ENCODE peak calls at places on chromosome 11, in ten cellular contexts. H is DND-41, T is fibroblast of lung, Z is HCT116, N is GM23338, W is OCI-LY7, L is IMR-90, F is SK-N-SH, D is osteoblast, R is GM23248. Q is an unnamed sample. For H3K4me1, the result is how much of the 10 kb centered on the place peaks cover.

GRCh38 chr11:2509481-2510001 is 64.7 kb downstream of the KCNQ1 start:
- DNase-seq in R (no peak), W (no peak), D (peak), F (peak), L (no peak), T (no peak), H (no peak), Z (no peak), N (no peak), Q (no peak)

GRCh38 chr11:73252577-73253191 is 19.5 kb upstream of the P2RY6 start:
- DNase-seq in N (peak), T (no peak), W (peak), D (no peak), R (no peak), L (no peak), Z (peak), F (peak), H (peak), Q (no peak)

GRCh38 chr11:44608654-44609027 is 43.2 kb downstream of the CD82 start:
- DNase-seq in T (no peak), W (no peak), N (no peak), R (no peak), H (no peak), D (peak), L (no peak), F (no peak), Z (no peak), Q (no peak)

GRCh38 chr11:37171451-37171850 is 573.4 kb upstream of the RAG2 start:
- DNase-seq in T (no peak), F (no peak), W (no peak), D (no peak), Z (no peak), N (no peak), L (no peak), R (no peak), H (no peak), Q (no peak)

GRCh38 chr11:112253605-112254242 is 6.9 kb downstream of the PLET1 start:
- DNase-seq in R (no peak), H (no peak), N (no peak), D (peak), T (no peak), L (no peak), W (no peak), Z (no peak), F (no peak), Q (no peak)

GRCh38 chr11:28877366-28877765 is 769.2 kb downstream of the METTL15 start:
- DNase-seq in W (no peak), L (no peak), D (no peak), Z (no peak), H (no peak), R (no peak), T (no peak), F (no peak), N (no peak), Q (no peak)

GRCh38 chr11:114095899-114096298 is 36.4 kb downstream of the ZBTB16 start:
- DNase-seq in Z (no peak), W (no peak), H (no peak), R (no peak), D (no peak), L (no peak), F (no peak), T (no peak), N (no peak), Q (no peak)

GRCh38 chr11:31656051-31656450 is 146.5 kb downstream of the ELP4 start:
- DNase-seq in H (no peak), F (no peak), T (peak), R (peak), L (peak), W (no peak), D (no peak), N (no peak), Z (no peak), Q (no peak)

GRCh38 chr11:118114266-118114665 is 27.5 kb upstream of the SMIM35 start:
- DNase-seq in Z (no peak), D (peak), R (no peak), L (no peak), H (no peak), W (no peak), T (no peak), N (no peak), F (no peak), Q (no peak)

GRCh38 chr11:99410636-99411035 is 389.9 kb downstream of the CNTN5 start:
- DNase-seq in D (no peak), H (no peak), T (no peak), W (no peak), N (no peak), R (no peak), F (no peak), L (no peak), Z (no peak), Q (no peak)

GRCh38 chr11:134711563-134711962 is 299.5 kb upstream of the B3GAT1 start:
- DNase-seq in H (no peak), T (no peak), Z (no peak), W (no peak), D (no peak), F (no peak), L (no peak), R (no peak), N (no peak), Q (no peak)

GRCh38 chr11:114162719-114163123 is 103.2 kb downstream of the ZBTB16 start:
- DNase-seq in T (peak), F (peak), L (peak), R (peak), H (no peak), W (no peak), D (peak), N (no peak), Z (no peak), Q (peak)

GRCh38 chr11:19525714-19526113 is 186.9 kb upstream of the NAV2 start:
- DNase-seq in R (no peak), H (no peak), N (peak), T (no peak), Z (no peak), L (no peak), D (no peak), F (no peak), W (no peak), Q (no peak)

GRCh38 chr11:86486261-86487030 is 111.8 kb downstream of the CCDC81 start:
- DNase-seq in F (no peak), D (no peak), Z (no peak), T (peak), H (no peak), L (no peak), N (no peak), R (no peak), W (no peak), Q (peak)

DNA sequence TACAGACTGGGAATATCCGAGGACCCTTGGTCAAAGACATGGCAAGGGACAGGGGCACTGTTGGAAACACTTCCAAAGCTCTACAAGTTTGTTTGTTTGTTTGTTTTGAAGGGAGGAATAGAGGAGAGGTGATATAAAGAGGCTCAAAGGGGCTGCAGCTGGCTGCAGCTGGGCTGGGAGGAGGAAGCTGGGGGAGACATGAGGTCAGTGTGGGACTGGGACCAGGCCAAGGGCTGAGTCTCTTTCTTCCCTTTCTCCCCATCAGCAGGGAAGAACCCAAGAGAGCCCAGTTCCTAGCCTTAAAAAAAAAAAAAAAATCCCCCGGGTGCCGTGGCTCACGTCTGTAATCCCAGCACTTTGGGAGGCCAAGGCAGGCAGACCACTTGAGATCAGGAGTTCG is 5.0 kb downstream of the RHOG start:
- DNase-seq in W (no peak), T (no peak), H (no peak), Z (no peak), F (no peak), R (no peak), D (peak), L (no peak), N (no peak), Q (no peak)
- H3K4me1 ChIP-seq in W (half or more), T (under half), H (half or more), Z (under half), F (under half), R (under half), D (under half), L (under half), N (under half), Q (under half)

GRCh38 chr11:66883021-66883968 is 26.4 kb downstream of the LRFN4 start:
- DNase-seq in W (peak), R (peak), Z (peak), N (peak), H (peak), L (peak), F (peak), D (peak), T (peak), Q (peak)
- H2AFZ ChIP-seq in W (peak), R (peak), Z (peak), N (no peak), H (no peak), L (peak), F (peak), D (peak), T (no peak), Q (no peak)

GRCh38 chr11:119420631-119421030 is 2.3 kb downstream of the THY1 start:
- DNase-seq in Z (no peak), D (no peak), H (no peak), N (no peak), T (no peak), W (no peak), F (no peak), R (no peak), L (no peak), Q (no peak)

GRCh38 chr11:119421351-119421750 is 1.6 kb downstream of the THY1 start:
- DNase-seq in W (no peak), D (no peak), N (peak), H (no peak), Z (no peak), T (peak), R (peak), L (peak), F (no peak), Q (no peak)

GRCh38 chr11:119422505-119423416 is at the start of gene THY1:
- DNase-seq in R (peak), W (no peak), D (peak), T (peak), L (peak), Z (no peak), N (peak), F (peak), H (no peak), Q (peak)

GRCh38 chr11:119423459-119424254 is 685 bp upstream of the THY1 start:
- DNase-seq in T (no peak), W (no peak), H (no peak), Z (no peak), F (no peak), N (no peak), R (no peak), D (no peak), L (peak), Q (no peak)

GRCh38 chr11:119421941-119422504 is 949 bp downstream of the THY1 start:
- DNase-seq in R (peak), Z (no peak), N (peak), D (peak), H (no peak), T (peak), F (peak), W (no peak), L (peak), Q (peak)
- H3K4me3 ChIP-seq in R (peak), Z (no peak), N (peak), D (peak), H (no peak), T (peak), F (peak), W (no peak), L (peak), Q (peak)

GRCh38 chr11:68324695-68325094 is 12.3 kb downstream of the LRP5 start:
- DNase-seq in L (no peak), W (no peak), D (peak), F (no peak), N (no peak), R (no peak), H (no peak), Z (no peak), T (no peak), Q (no peak)

GRCh38 chr11:68326334-68327215 is 14.2 kb downstream of the LRP5 start:
- DNase-seq in W (no peak), H (no peak), R (no peak), F (peak), D (peak), Z (no peak), N (no peak), T (no peak), L (no peak), Q (no peak)

GRCh38 chr11:68324241-68324640 is 11.8 kb downstream of the LRP5 start:
- DNase-seq in T (no peak), N (no peak), H (no peak), R (no peak), D (peak), F (no peak), L (no peak), Z (no peak), W (no peak), Q (no peak)

GRCh38 chr11:68325183-68325893 is 12.9 kb downstream of the LRP5 start:
- DNase-seq in D (peak), L (no peak), Z (no peak), W (no peak), F (no peak), H (no peak), T (no peak), N (peak), R (no peak), Q (no peak)

DNA sequence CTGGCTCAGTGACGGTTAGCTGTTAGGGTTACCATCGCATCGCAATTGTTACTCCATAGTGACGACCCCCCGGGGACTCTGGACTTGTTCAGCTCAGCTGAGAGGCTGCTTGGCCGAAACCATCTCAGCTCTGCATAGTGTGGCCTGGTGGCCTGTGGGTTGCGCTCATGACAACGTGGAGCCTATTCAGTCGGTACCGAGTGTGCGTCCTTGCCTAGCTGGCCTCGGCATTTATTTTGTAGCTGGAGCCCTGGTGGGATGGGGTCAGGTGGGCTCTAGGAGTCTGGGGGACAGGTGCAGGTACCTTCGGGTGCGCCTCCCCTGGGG is 13.5 kb downstream of the LRP5 start:
- DNase-seq in R (no peak), D (peak), T (no peak), F (peak), H (no peak), Z (no peak), N (peak), W (no peak), L (no peak), Q (no peak)
- H3K4me1 ChIP-seq in R (under half), D (under half), T (under half), F (under half), H (under half), Z (under half), N (under half), W (under half), L (under half), Q (half or more)

GRCh38 chr11:124753207-124753606 is 1.2 kb upstream of the VSIG2 start:
- DNase-seq in H (no peak), T (no peak), F (peak), Z (no peak), R (no peak), D (no peak), N (no peak), W (no peak), L (no peak), Q (no peak)

GRCh38 chr11:124751741-124752470 is at the start of gene VSIG2:
- DNase-seq in D (no peak), Z (no peak), N (no peak), L (no peak), H (no peak), F (peak), T (no peak), W (no peak), R (no peak), Q (no peak)

GRCh38 chr11:124753624-124754023 is 1.6 kb upstream of the VSIG2 start:
- DNase-seq in Z (no peak), R (no peak), F (peak), H (no peak), T (no peak), D (no peak), N (no peak), W (no peak), L (no peak), Q (no peak)

GRCh38 chr11:124751391-124751740 is 689 bp downstream of the VSIG2 start:
- DNase-seq in L (no peak), R (no peak), N (peak), Z (no peak), T (no peak), D (no peak), W (no peak), F (peak), H (no peak), Q (no peak)

GRCh38 chr11:124752471-124753100 is 531 bp upstream of the VSIG2 start:
- DNase-seq in D (no peak), R (no peak), T (no peak), Z (no peak), W (no peak), H (no peak), L (no peak), F (peak), N (peak), Q (no peak)
- H2AFZ ChIP-seq in D (peak), R (no peak), T (peak), Z (no peak), W (peak), H (no peak), L (peak), F (no peak), N (peak), Q (no peak)

GRCh38 chr11:76785513-76785912 is 2.4 kb downstream of the TSKU start:
- DNase-seq in L (no peak), F (no peak), W (no peak), Z (no peak), D (peak), N (peak), R (no peak), H (no peak), T (no peak), Q (no peak)
- H3K4me3 ChIP-seq in L (no peak), F (no peak), W (no peak), Z (no peak), D (no peak), N (peak), R (peak), H (no peak), T (peak), Q (no peak)

DNA sequence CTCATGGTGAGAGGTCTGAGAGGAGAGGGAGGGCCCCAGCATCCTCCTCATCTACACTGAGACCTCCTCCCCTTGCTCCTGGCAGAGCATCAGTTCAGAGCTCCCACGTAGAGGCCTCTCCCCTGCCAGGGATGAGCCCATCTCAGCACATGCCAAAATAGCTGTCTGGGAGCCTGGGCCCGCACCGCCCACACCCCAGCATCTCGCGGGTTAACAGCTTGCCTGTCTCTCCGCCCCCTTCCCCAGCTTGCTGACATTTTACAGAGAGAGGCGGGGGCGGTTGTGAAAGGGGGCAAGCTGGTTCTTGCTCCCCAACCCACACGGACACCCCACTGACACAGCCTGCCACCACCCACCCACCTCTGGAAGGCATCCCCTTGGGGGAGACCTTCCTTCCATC is 6.4 kb downstream of the DGKZ start:
- DNase-seq in F (no peak), T (peak), N (no peak), W (no peak), Z (no peak), L (peak), D (no peak), H (peak), R (peak), Q (no peak)
- H3K4me1 ChIP-seq in F (under half), T (under half), N (under half), W (under half), Z (under half), L (under half), D (under half), H (under half), R (under half), Q (under half)